ENCODE peak calls at places on chromosomes 12 and 14, in eight cellular contexts. One of them, this sample, is unnamed.
A peak's percentile ranks its signal among the peaks of the same experiment; 100 is the strongest.

GRCh38 chr12:126784328-126784921 is 1482.5 kb upstream of the TMEM132C start:
- DNase-seq in NCI-H774: peak; percentile 36
- DNase-seq in CD4-positive, alpha-beta memory T cell: peak; percentile 45
- DNase-seq in T-helper 2 cell treated with Interferon-gamma antibody and Interleukin-4, amounts not matched to agents 5 μg/mL and 100 μg/mL, for 36 hours: no peak
- DNase-seq in AG10803: peak; percentile 27
- DNase-seq in fibroblast of mammary gland: peak; percentile 29
- DNase-seq in activated naive CD8-positive, alpha-beta T cell treated with anti-CD3 and anti-CD28 coated beads, Interleukin-2, amount 10 ng/mL, durations not matched to agents 7 days and 5 days: no peak
- DNase-seq in NCI-H1105 treated with DMSO at 0.1 percent for 48 hours: peak; percentile 52
- DNase-seq in this sample: peak; percentile 28

GRCh38 chr12:115873416-115874082 is 403.9 kb downstream of the MED13L start:
- DNase-seq in NCI-H774: peak; percentile 69
- DNase-seq in CD4-positive, alpha-beta memory T cell: no peak
- DNase-seq in T-helper 2 cell treated with Interferon-gamma antibody and Interleukin-4, amounts not matched to agents 5 μg/mL and 100 μg/mL, for 36 hours: no peak
- DNase-seq in AG10803: no peak
- DNase-seq in fibroblast of mammary gland: no peak
- DNase-seq in activated naive CD8-positive, alpha-beta T cell treated with anti-CD3 and anti-CD28 coated beads, Interleukin-2, amount 10 ng/mL, durations not matched to agents 7 days and 5 days: no peak
- DNase-seq in NCI-H1105 treated with DMSO at 0.1 percent for 48 hours: peak; percentile 38
- DNase-seq in this sample: no peak

GRCh38 chr12:3491938-3492867 is 1.2 kb downstream of the PRMT8 start:
- DNase-seq in NCI-H774: peak; percentile 42
- DNase-seq in CD4-positive, alpha-beta memory T cell: no peak
- DNase-seq in T-helper 2 cell treated with Interferon-gamma antibody and Interleukin-4, amounts not matched to agents 5 μg/mL and 100 μg/mL, for 36 hours: peak; percentile 30
- DNase-seq in AG10803: peak; percentile 38
- DNase-seq in fibroblast of mammary gland: peak; percentile 29
- DNase-seq in activated naive CD8-positive, alpha-beta T cell treated with anti-CD3 and anti-CD28 coated beads, Interleukin-2, amount 10 ng/mL, durations not matched to agents 7 days and 5 days: peak; percentile 77
- DNase-seq in NCI-H1105 treated with DMSO at 0.1 percent for 48 hours: peak; percentile 61
- DNase-seq in this sample: peak; percentile 60

GRCh38 chr14:22549304-22549962 is 39.6 kb downstream of the DAD1 start:
- DNase-seq in NCI-H774: no peak
- DNase-seq in CD4-positive, alpha-beta memory T cell: peak; percentile 59
- DNase-seq in T-helper 2 cell treated with Interferon-gamma antibody and Interleukin-4, amounts not matched to agents 5 μg/mL and 100 μg/mL, for 36 hours: no peak
- DNase-seq in AG10803: no peak
- DNase-seq in fibroblast of mammary gland: no peak
- DNase-seq in activated naive CD8-positive, alpha-beta T cell treated with anti-CD3 and anti-CD28 coated beads, Interleukin-2, amount 10 ng/mL, durations not matched to agents 7 days and 5 days: no peak
- DNase-seq in NCI-H1105 treated with DMSO at 0.1 percent for 48 hours: no peak
- DNase-seq in this sample: no peak

GRCh38 chr14:43172899-43173548 is 1334.1 kb downstream of the FSCB start:
- DNase-seq in NCI-H774: no peak
- DNase-seq in CD4-positive, alpha-beta memory T cell: no peak
- DNase-seq in T-helper 2 cell treated with Interferon-gamma antibody and Interleukin-4, amounts not matched to agents 5 μg/mL and 100 μg/mL, for 36 hours: no peak
- DNase-seq in AG10803: no peak
- DNase-seq in fibroblast of mammary gland: no peak
- DNase-seq in activated naive CD8-positive, alpha-beta T cell treated with anti-CD3 and anti-CD28 coated beads, Interleukin-2, amount 10 ng/mL, durations not matched to agents 7 days and 5 days: no peak
- DNase-seq in NCI-H1105 treated with DMSO at 0.1 percent for 48 hours: no peak
- DNase-seq in this sample: no peak

GRCh38 chr14:71416392-71416791 is 509.1 kb downstream of the PCNX1 start:
- DNase-seq in NCI-H774: no peak
- DNase-seq in CD4-positive, alpha-beta memory T cell: no peak
- DNase-seq in T-helper 2 cell treated with Interferon-gamma antibody and Interleukin-4, amounts not matched to agents 5 μg/mL and 100 μg/mL, for 36 hours: no peak
- DNase-seq in AG10803: no peak
- DNase-seq in fibroblast of mammary gland: peak; percentile 27
- DNase-seq in activated naive CD8-positive, alpha-beta T cell treated with anti-CD3 and anti-CD28 coated beads, Interleukin-2, amount 10 ng/mL, durations not matched to agents 7 days and 5 days: no peak
- DNase-seq in NCI-H1105 treated with DMSO at 0.1 percent for 48 hours: no peak
- DNase-seq in this sample: peak; percentile 29

GRCh38 chr12:42565633-42566032 is 23.9 kb downstream of the PRICKLE1 start:
- DNase-seq in NCI-H774: no peak
- DNase-seq in CD4-positive, alpha-beta memory T cell: no peak
- DNase-seq in T-helper 2 cell treated with Interferon-gamma antibody and Interleukin-4, amounts not matched to agents 5 μg/mL and 100 μg/mL, for 36 hours: no peak
- DNase-seq in AG10803: no peak
- DNase-seq in fibroblast of mammary gland: no peak
- DNase-seq in activated naive CD8-positive, alpha-beta T cell treated with anti-CD3 and anti-CD28 coated beads, Interleukin-2, amount 10 ng/mL, durations not matched to agents 7 days and 5 days: no peak
- DNase-seq in NCI-H1105 treated with DMSO at 0.1 percent for 48 hours: no peak
- DNase-seq in this sample: peak; percentile 11

GRCh38 chr12:4545195-4545594 is 6.5 kb downstream of the RAD51AP1 start:
- DNase-seq in NCI-H774: no peak
- DNase-seq in CD4-positive, alpha-beta memory T cell: no peak
- DNase-seq in T-helper 2 cell treated with Interferon-gamma antibody and Interleukin-4, amounts not matched to agents 5 μg/mL and 100 μg/mL, for 36 hours: no peak
- DNase-seq in AG10803: no peak
- DNase-seq in fibroblast of mammary gland: no peak
- DNase-seq in activated naive CD8-positive, alpha-beta T cell treated with anti-CD3 and anti-CD28 coated beads, Interleukin-2, amount 10 ng/mL, durations not matched to agents 7 days and 5 days: no peak
- DNase-seq in NCI-H1105 treated with DMSO at 0.1 percent for 48 hours: no peak
- DNase-seq in this sample: no peak

GRCh38 chr14:89294060-89294459 is 123.0 kb downstream of the FOXN3 start:
- DNase-seq in NCI-H774: no peak
- DNase-seq in CD4-positive, alpha-beta memory T cell: no peak
- DNase-seq in T-helper 2 cell treated with Interferon-gamma antibody and Interleukin-4, amounts not matched to agents 5 μg/mL and 100 μg/mL, for 36 hours: no peak
- DNase-seq in AG10803: no peak
- DNase-seq in fibroblast of mammary gland: no peak
- DNase-seq in activated naive CD8-positive, alpha-beta T cell treated with anti-CD3 and anti-CD28 coated beads, Interleukin-2, amount 10 ng/mL, durations not matched to agents 7 days and 5 days: no peak
- DNase-seq in NCI-H1105 treated with DMSO at 0.1 percent for 48 hours: no peak
- DNase-seq in this sample: no peak

GRCh38 chr12:79058342-79058741 is 193.8 kb downstream of the SYT1 start:
- DNase-seq in NCI-H774: no peak
- DNase-seq in CD4-positive, alpha-beta memory T cell: no peak
- DNase-seq in T-helper 2 cell treated with Interferon-gamma antibody and Interleukin-4, amounts not matched to agents 5 μg/mL and 100 μg/mL, for 36 hours: no peak
- DNase-seq in AG10803: no peak
- DNase-seq in fibroblast of mammary gland: no peak
- DNase-seq in activated naive CD8-positive, alpha-beta T cell treated with anti-CD3 and anti-CD28 coated beads, Interleukin-2, amount 10 ng/mL, durations not matched to agents 7 days and 5 days: no peak
- DNase-seq in NCI-H1105 treated with DMSO at 0.1 percent for 48 hours: no peak
- DNase-seq in this sample: peak; percentile 57

GRCh38 chr12:47413806-47414205 is 292.0 kb downstream of the RPAP3 start:
- DNase-seq in NCI-H774: no peak
- DNase-seq in CD4-positive, alpha-beta memory T cell: no peak
- DNase-seq in T-helper 2 cell treated with Interferon-gamma antibody and Interleukin-4, amounts not matched to agents 5 μg/mL and 100 μg/mL, for 36 hours: no peak
- DNase-seq in AG10803: peak; percentile 78
- DNase-seq in fibroblast of mammary gland: no peak
- DNase-seq in activated naive CD8-positive, alpha-beta T cell treated with anti-CD3 and anti-CD28 coated beads, Interleukin-2, amount 10 ng/mL, durations not matched to agents 7 days and 5 days: no peak
- DNase-seq in NCI-H1105 treated with DMSO at 0.1 percent for 48 hours: no peak
- DNase-seq in this sample: peak; percentile 92

GRCh38 chr14:69013943-69014782 is 35.1 kb upstream of the ACTN1 start:
- DNase-seq in NCI-H774: peak; percentile 9
- DNase-seq in CD4-positive, alpha-beta memory T cell: no peak
- DNase-seq in T-helper 2 cell treated with Interferon-gamma antibody and Interleukin-4, amounts not matched to agents 5 μg/mL and 100 μg/mL, for 36 hours: no peak
- DNase-seq in AG10803: peak; percentile 35
- DNase-seq in fibroblast of mammary gland: peak; percentile 50
- DNase-seq in activated naive CD8-positive, alpha-beta T cell treated with anti-CD3 and anti-CD28 coated beads, Interleukin-2, amount 10 ng/mL, durations not matched to agents 7 days and 5 days: no peak
- DNase-seq in NCI-H1105 treated with DMSO at 0.1 percent for 48 hours: peak; percentile 13
- DNase-seq in this sample: peak; percentile 68

GRCh38 chr14:104688755-104689619 is at the start of gene INF2:
- DNase-seq in NCI-H774: peak; percentile 44
- DNase-seq in CD4-positive, alpha-beta memory T cell: peak; percentile 57
- DNase-seq in T-helper 2 cell treated with Interferon-gamma antibody and Interleukin-4, amounts not matched to agents 5 μg/mL and 100 μg/mL, for 36 hours: peak; percentile 41
- DNase-seq in AG10803: peak; percentile 47
- DNase-seq in fibroblast of mammary gland: peak; percentile 47
- DNase-seq in activated naive CD8-positive, alpha-beta T cell treated with anti-CD3 and anti-CD28 coated beads, Interleukin-2, amount 10 ng/mL, durations not matched to agents 7 days and 5 days: peak; percentile 71
- DNase-seq in NCI-H1105 treated with DMSO at 0.1 percent for 48 hours: peak; percentile 18
- DNase-seq in this sample: peak; percentile 70

GRCh38 chr12:122023339-122024131 is 1.9 kb downstream of the BCL7A start:
- DNase-seq in NCI-H774: peak; percentile 38
- DNase-seq in CD4-positive, alpha-beta memory T cell: no peak
- DNase-seq in T-helper 2 cell treated with Interferon-gamma antibody and Interleukin-4, amounts not matched to agents 5 μg/mL and 100 μg/mL, for 36 hours: no peak
- DNase-seq in AG10803: peak; percentile 80
- DNase-seq in fibroblast of mammary gland: peak; percentile 72
- DNase-seq in activated naive CD8-positive, alpha-beta T cell treated with anti-CD3 and anti-CD28 coated beads, Interleukin-2, amount 10 ng/mL, durations not matched to agents 7 days and 5 days: no peak
- DNase-seq in NCI-H1105 treated with DMSO at 0.1 percent for 48 hours: peak; percentile 49
- DNase-seq in this sample: peak; percentile 77

GRCh38 chr12:6229224-6229748 is 29.1 kb downstream of the CD9 start:
- DNase-seq in NCI-H774: no peak
- DNase-seq in CD4-positive, alpha-beta memory T cell: no peak
- DNase-seq in T-helper 2 cell treated with Interferon-gamma antibody and Interleukin-4, amounts not matched to agents 5 μg/mL and 100 μg/mL, for 36 hours: no peak
- DNase-seq in AG10803: no peak
- DNase-seq in fibroblast of mammary gland: no peak
- DNase-seq in activated naive CD8-positive, alpha-beta T cell treated with anti-CD3 and anti-CD28 coated beads, Interleukin-2, amount 10 ng/mL, durations not matched to agents 7 days and 5 days: no peak
- DNase-seq in NCI-H1105 treated with DMSO at 0.1 percent for 48 hours: no peak
- DNase-seq in this sample: peak; percentile 47

GRCh38 chr12:77521458-77522115 is 309.1 kb upstream of the NAV3 start:
- DNase-seq in NCI-H774: no peak
- DNase-seq in CD4-positive, alpha-beta memory T cell: no peak
- DNase-seq in T-helper 2 cell treated with Interferon-gamma antibody and Interleukin-4, amounts not matched to agents 5 μg/mL and 100 μg/mL, for 36 hours: no peak
- DNase-seq in AG10803: peak; percentile 89
- DNase-seq in fibroblast of mammary gland: peak; percentile 76
- DNase-seq in activated naive CD8-positive, alpha-beta T cell treated with anti-CD3 and anti-CD28 coated beads, Interleukin-2, amount 10 ng/mL, durations not matched to agents 7 days and 5 days: no peak
- DNase-seq in NCI-H1105 treated with DMSO at 0.1 percent for 48 hours: no peak
- DNase-seq in this sample: peak; percentile 0

GRCh38 chr14:53793790-53794560 is 162.7 kb downstream of the BMP4 start:
- DNase-seq in NCI-H774: peak; percentile 40
- DNase-seq in CD4-positive, alpha-beta memory T cell: no peak
- DNase-seq in T-helper 2 cell treated with Interferon-gamma antibody and Interleukin-4, amounts not matched to agents 5 μg/mL and 100 μg/mL, for 36 hours: no peak
- DNase-seq in AG10803: no peak
- DNase-seq in fibroblast of mammary gland: no peak
- DNase-seq in activated naive CD8-positive, alpha-beta T cell treated with anti-CD3 and anti-CD28 coated beads, Interleukin-2, amount 10 ng/mL, durations not matched to agents 7 days and 5 days: no peak
- DNase-seq in NCI-H1105 treated with DMSO at 0.1 percent for 48 hours: peak; percentile 90
- DNase-seq in this sample: no peak

GRCh38 chr12:94922561-94922960 is 80.9 kb downstream of the NDUFA12 start:
- DNase-seq in NCI-H774: no peak
- DNase-seq in CD4-positive, alpha-beta memory T cell: no peak
- DNase-seq in T-helper 2 cell treated with Interferon-gamma antibody and Interleukin-4, amounts not matched to agents 5 μg/mL and 100 μg/mL, for 36 hours: no peak
- DNase-seq in AG10803: no peak
- DNase-seq in fibroblast of mammary gland: peak; percentile 8
- DNase-seq in activated naive CD8-positive, alpha-beta T cell treated with anti-CD3 and anti-CD28 coated beads, Interleukin-2, amount 10 ng/mL, durations not matched to agents 7 days and 5 days: no peak
- DNase-seq in NCI-H1105 treated with DMSO at 0.1 percent for 48 hours: no peak
- DNase-seq in this sample: no peak

GRCh38 chr12:41011939-41012338 is 176.2 kb upstream of the PDZRN4 start:
- DNase-seq in NCI-H774: no peak
- DNase-seq in CD4-positive, alpha-beta memory T cell: no peak
- DNase-seq in T-helper 2 cell treated with Interferon-gamma antibody and Interleukin-4, amounts not matched to agents 5 μg/mL and 100 μg/mL, for 36 hours: no peak
- DNase-seq in AG10803: no peak
- DNase-seq in fibroblast of mammary gland: no peak
- DNase-seq in activated naive CD8-positive, alpha-beta T cell treated with anti-CD3 and anti-CD28 coated beads, Interleukin-2, amount 10 ng/mL, durations not matched to agents 7 days and 5 days: no peak
- DNase-seq in NCI-H1105 treated with DMSO at 0.1 percent for 48 hours: no peak
- DNase-seq in this sample: no peak

GRCh38 chr12:77247542-77247941 is 182.2 kb upstream of the E2F7 start:
- DNase-seq in NCI-H774: no peak
- DNase-seq in CD4-positive, alpha-beta memory T cell: no peak
- DNase-seq in T-helper 2 cell treated with Interferon-gamma antibody and Interleukin-4, amounts not matched to agents 5 μg/mL and 100 μg/mL, for 36 hours: no peak
- DNase-seq in AG10803: no peak
- DNase-seq in fibroblast of mammary gland: peak; percentile 11
- DNase-seq in activated naive CD8-positive, alpha-beta T cell treated with anti-CD3 and anti-CD28 coated beads, Interleukin-2, amount 10 ng/mL, durations not matched to agents 7 days and 5 days: no peak
- DNase-seq in NCI-H1105 treated with DMSO at 0.1 percent for 48 hours: no peak
- DNase-seq in this sample: no peak

GRCh38 chr12:2198088-2198501 is 145.3 kb downstream of the CACNA1C start:
- DNase-seq in NCI-H774: no peak
- DNase-seq in CD4-positive, alpha-beta memory T cell: no peak
- DNase-seq in T-helper 2 cell treated with Interferon-gamma antibody and Interleukin-4, amounts not matched to agents 5 μg/mL and 100 μg/mL, for 36 hours: no peak
- DNase-seq in AG10803: peak; percentile 69
- DNase-seq in fibroblast of mammary gland: peak; percentile 69
- DNase-seq in activated naive CD8-positive, alpha-beta T cell treated with anti-CD3 and anti-CD28 coated beads, Interleukin-2, amount 10 ng/mL, durations not matched to agents 7 days and 5 days: no peak
- DNase-seq in NCI-H1105 treated with DMSO at 0.1 percent for 48 hours: no peak
- DNase-seq in this sample: peak; percentile 91

GRCh38 chr12:68521321-68521839 is 89.3 kb upstream of the RAP1B start:
- DNase-seq in NCI-H774: no peak
- DNase-seq in CD4-positive, alpha-beta memory T cell: no peak
- DNase-seq in T-helper 2 cell treated with Interferon-gamma antibody and Interleukin-4, amounts not matched to agents 5 μg/mL and 100 μg/mL, for 36 hours: no peak
- DNase-seq in AG10803: peak; percentile 82
- DNase-seq in fibroblast of mammary gland: peak; percentile 80
- DNase-seq in activated naive CD8-positive, alpha-beta T cell treated with anti-CD3 and anti-CD28 coated beads, Interleukin-2, amount 10 ng/mL, durations not matched to agents 7 days and 5 days: no peak
- DNase-seq in NCI-H1105 treated with DMSO at 0.1 percent for 48 hours: no peak
- DNase-seq in this sample: peak; percentile 90

GRCh38 chr12:62332598-62332997 is 72.4 kb downstream of the USP15 start:
- DNase-seq in NCI-H774: no peak
- DNase-seq in CD4-positive, alpha-beta memory T cell: no peak
- DNase-seq in T-helper 2 cell treated with Interferon-gamma antibody and Interleukin-4, amounts not matched to agents 5 μg/mL and 100 μg/mL, for 36 hours: no peak
- DNase-seq in AG10803: peak; percentile 74
- DNase-seq in fibroblast of mammary gland: peak; percentile 82
- DNase-seq in activated naive CD8-positive, alpha-beta T cell treated with anti-CD3 and anti-CD28 coated beads, Interleukin-2, amount 10 ng/mL, durations not matched to agents 7 days and 5 days: no peak
- DNase-seq in NCI-H1105 treated with DMSO at 0.1 percent for 48 hours: no peak
- DNase-seq in this sample: peak; percentile 89

GRCh38 chr14:68281497-68281896 is 461.9 kb downstream of the RAD51B start:
- DNase-seq in NCI-H774: no peak
- DNase-seq in CD4-positive, alpha-beta memory T cell: no peak
- DNase-seq in T-helper 2 cell treated with Interferon-gamma antibody and Interleukin-4, amounts not matched to agents 5 μg/mL and 100 μg/mL, for 36 hours: no peak
- DNase-seq in AG10803: no peak
- DNase-seq in fibroblast of mammary gland: no peak
- DNase-seq in activated naive CD8-positive, alpha-beta T cell treated with anti-CD3 and anti-CD28 coated beads, Interleukin-2, amount 10 ng/mL, durations not matched to agents 7 days and 5 days: no peak
- DNase-seq in NCI-H1105 treated with DMSO at 0.1 percent for 48 hours: no peak
- DNase-seq in this sample: no peak

GRCh38 chr14:68653754-68654153 is 139.1 kb downstream of the ZFP36L1 start:
- DNase-seq in NCI-H774: no peak
- DNase-seq in CD4-positive, alpha-beta memory T cell: no peak
- DNase-seq in T-helper 2 cell treated with Interferon-gamma antibody and Interleukin-4, amounts not matched to agents 5 μg/mL and 100 μg/mL, for 36 hours: no peak
- DNase-seq in AG10803: no peak
- DNase-seq in fibroblast of mammary gland: no peak
- DNase-seq in activated naive CD8-positive, alpha-beta T cell treated with anti-CD3 and anti-CD28 coated beads, Interleukin-2, amount 10 ng/mL, durations not matched to agents 7 days and 5 days: no peak
- DNase-seq in NCI-H1105 treated with DMSO at 0.1 percent for 48 hours: no peak
- DNase-seq in this sample: no peak

GRCh38 chr12:131911851-131912525 is 17.1 kb upstream of the PUS1 start:
- DNase-seq in NCI-H774: no peak
- DNase-seq in CD4-positive, alpha-beta memory T cell: peak; percentile 21
- DNase-seq in T-helper 2 cell treated with Interferon-gamma antibody and Interleukin-4, amounts not matched to agents 5 μg/mL and 100 μg/mL, for 36 hours: no peak
- DNase-seq in AG10803: no peak
- DNase-seq in fibroblast of mammary gland: peak; percentile 11
- DNase-seq in activated naive CD8-positive, alpha-beta T cell treated with anti-CD3 and anti-CD28 coated beads, Interleukin-2, amount 10 ng/mL, durations not matched to agents 7 days and 5 days: no peak
- DNase-seq in NCI-H1105 treated with DMSO at 0.1 percent for 48 hours: no peak
- DNase-seq in this sample: no peak

GRCh38 chr12:109630815-109631214 is 57.2 kb downstream of the MVK start:
- DNase-seq in NCI-H774: no peak
- DNase-seq in CD4-positive, alpha-beta memory T cell: no peak
- DNase-seq in T-helper 2 cell treated with Interferon-gamma antibody and Interleukin-4, amounts not matched to agents 5 μg/mL and 100 μg/mL, for 36 hours: no peak
- DNase-seq in AG10803: no peak
- DNase-seq in fibroblast of mammary gland: no peak
- DNase-seq in activated naive CD8-positive, alpha-beta T cell treated with anti-CD3 and anti-CD28 coated beads, Interleukin-2, amount 10 ng/mL, durations not matched to agents 7 days and 5 days: no peak
- DNase-seq in NCI-H1105 treated with DMSO at 0.1 percent for 48 hours: no peak
- DNase-seq in this sample: no peak

GRCh38 chr12:51391047-51391837 is at the start of gene GALNT6:
- DNase-seq in NCI-H774: peak; percentile 74
- DNase-seq in CD4-positive, alpha-beta memory T cell: peak; percentile 79
- DNase-seq in T-helper 2 cell treated with Interferon-gamma antibody and Interleukin-4, amounts not matched to agents 5 μg/mL and 100 μg/mL, for 36 hours: peak; percentile 61
- DNase-seq in AG10803: no peak
- DNase-seq in fibroblast of mammary gland: no peak
- DNase-seq in activated naive CD8-positive, alpha-beta T cell treated with anti-CD3 and anti-CD28 coated beads, Interleukin-2, amount 10 ng/mL, durations not matched to agents 7 days and 5 days: peak; percentile 84
- DNase-seq in NCI-H1105 treated with DMSO at 0.1 percent for 48 hours: no peak
- DNase-seq in this sample: peak; percentile 72